ENCODE peak calls at places on chromosomes 1 and 21, in five cellular contexts. T is H1, U is prostate gland, F is esophagus muscularis mucosa, M is GM12878. X is an unnamed sample. For H3K4me1, the result is how much of the 10 kb centered on the place peaks cover.

GRCh38 chr1:220077887-220078286 is 11.7 kb downstream of the BPNT1 start:
- DNase-seq in U (no peak), M (no peak), T (no peak), F (no peak), X (no peak)

GRCh38 chr21:33578959-33579542 is 9.4 kb downstream of the DONSON start:
- DNase-seq in F (no peak), T (no peak), U (no peak), M (no peak), X (no peak)

GRCh38 chr21:26280715-26281310 is 110.2 kb upstream of the APP start:
- DNase-seq in T (no peak), F (no peak), M (no peak), U (no peak), X (no peak)

GRCh38 chr1:101107496-101108115 is 82.0 kb upstream of the DPH5 start:
- DNase-seq in F (no peak), T (no peak), U (no peak), M (no peak), X (no peak)

GRCh38 chr1:54220004-54220811 is 20.2 kb downstream of the MRPL37 start:
- DNase-seq in F (no peak), U (no peak), M (no peak), T (no peak), X (no peak)

GRCh38 chr21:28944296-28944695 is 48.4 kb downstream of the LTN1 start:
- DNase-seq in T (no peak), U (no peak), F (no peak), M (no peak), X (no peak)

GRCh38 chr1:28966617-28967016 is 52.2 kb downstream of the EPB41 start:
- DNase-seq in T (no peak), F (no peak), U (no peak), M (no peak), X (no peak)

GRCh38 chr1:24909388-24909898 is 20.6 kb downstream of the RUNX3 start:
- DNase-seq in T (peak), U (no peak), F (no peak), M (no peak), X (peak)

GRCh38 chr21:25466470-25466869 is 140.8 kb downstream of the MRPL39 start:
- DNase-seq in U (no peak), F (no peak), T (no peak), M (no peak), X (no peak)

GRCh38 chr1:154768456-154769125 is 101.5 kb downstream of the KCNN3 start:
- DNase-seq in T (no peak), U (no peak), M (no peak), F (no peak), X (peak)

GRCh38 chr1:184559117-184559713 is 172.4 kb downstream of the C1orf21 start:
- DNase-seq in M (no peak), T (no peak), U (no peak), F (no peak), X (no peak)

GRCh38 chr1:203517426-203517974 is 23.5 kb downstream of the OPTC start:
- DNase-seq in T (no peak), U (no peak), M (no peak), F (no peak), X (no peak)

GRCh38 chr1:19979494-19979977 is at the start of gene PLA2G2A:
- DNase-seq in U (no peak), M (no peak), F (no peak), T (peak), X (no peak)

GRCh38 chr1:111880866-111881837 is 108.3 kb downstream of the KCND3 start:
- DNase-seq in F (no peak), M (no peak), U (peak), T (no peak), X (no peak)

GRCh38 chr1:39321979-39322378 is 117.5 kb downstream of the MACF1 start:
- DNase-seq in M (peak), U (no peak), F (no peak), T (no peak), X (no peak)

GRCh38 chr1:172449012-172449584 is 5.2 kb upstream of the PIGC start:
- DNase-seq in M (no peak), T (no peak), F (no peak), U (no peak), X (no peak)

GRCh38 chr21:33901421-33902288 is 13.9 kb downstream of the ATP5PO start:
- DNase-seq in F (no peak), M (no peak), T (peak), U (peak), X (no peak)

GRCh38 chr1:236524892-236525179 is 1.1 kb downstream of the LGALS8 start:
- DNase-seq in U (no peak), T (no peak), M (no peak), F (no peak), X (no peak)

GRCh38 chr1:17109897-17110554 is 9.2 kb downstream of the PADI2 start:
- DNase-seq in M (no peak), F (no peak), T (no peak), U (no peak), X (no peak)
- H3K4me1 ChIP-seq in M (under half), F (under half), T (under half), U (under half), X (under half)

GRCh38 chr1:215640429-215641148 is 73.5 kb downstream of the KCTD3 start:
- DNase-seq in T (no peak), M (no peak), U (no peak), F (no peak), X (no peak)

GRCh38 chr1:215635827-215636226 is 68.7 kb downstream of the KCTD3 start:
- DNase-seq in F (no peak), T (no peak), M (no peak), U (no peak), X (no peak)

GRCh38 chr1:215637041-215637573 is 70.0 kb downstream of the KCTD3 start:
- DNase-seq in F (no peak), M (no peak), T (no peak), U (peak), X (peak)

GRCh38 chr1:215631489-215631888 is 64.4 kb downstream of the KCTD3 start:
- DNase-seq in U (no peak), T (no peak), M (no peak), F (no peak), X (no peak)

DNA sequence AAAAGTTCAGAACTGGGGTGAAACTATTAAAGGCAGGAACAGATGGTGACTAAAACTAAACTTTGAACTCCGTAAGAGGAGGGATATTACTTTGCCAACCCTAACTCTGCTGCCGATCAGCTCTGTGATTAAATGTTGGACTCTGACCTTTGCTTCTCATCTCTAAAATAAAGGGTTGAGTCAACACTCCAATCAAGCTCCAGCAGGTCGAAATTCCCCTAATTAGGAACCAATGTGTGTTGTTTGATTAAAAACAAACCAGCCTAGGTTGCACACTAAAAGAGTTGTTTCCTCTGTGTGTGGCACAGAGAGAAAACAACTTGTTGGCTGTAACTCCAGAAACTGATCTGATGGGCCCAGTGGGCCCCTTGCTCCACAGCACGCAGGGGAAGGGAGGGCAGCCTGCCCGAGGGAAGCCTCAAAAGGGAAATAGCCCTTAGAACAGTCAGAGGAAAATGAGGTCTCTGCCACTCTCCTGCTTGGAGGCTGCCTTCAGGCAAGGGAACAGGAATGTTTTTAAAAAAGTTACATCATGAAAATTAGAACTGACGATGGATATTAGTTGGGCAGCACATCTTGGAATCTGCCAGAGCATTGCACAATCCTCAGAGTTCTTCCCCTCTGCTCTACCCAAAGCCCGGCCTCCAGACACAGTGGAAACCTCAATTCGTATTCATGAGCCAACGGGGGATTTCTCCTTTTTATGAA is 69.3 kb downstream of the KCTD3 start:
- DNase-seq in M (no peak), F (no peak), T (no peak), U (peak), X (no peak)
- TF ChIP-seq POLR2AphosphoS5 in M (no peak), F (no peak), T (no peak), U (no peak), X (no peak)

GRCh38 chr21:45114475-45114874 is 40.1 kb downstream of the ADARB1 start:
- DNase-seq in U (no peak), F (no peak), T (no peak), M (no peak), X (no peak)
- H3K4me1 ChIP-seq in U (under half), F (half or more), T (under half), M (under half), X (under half)

DNA sequence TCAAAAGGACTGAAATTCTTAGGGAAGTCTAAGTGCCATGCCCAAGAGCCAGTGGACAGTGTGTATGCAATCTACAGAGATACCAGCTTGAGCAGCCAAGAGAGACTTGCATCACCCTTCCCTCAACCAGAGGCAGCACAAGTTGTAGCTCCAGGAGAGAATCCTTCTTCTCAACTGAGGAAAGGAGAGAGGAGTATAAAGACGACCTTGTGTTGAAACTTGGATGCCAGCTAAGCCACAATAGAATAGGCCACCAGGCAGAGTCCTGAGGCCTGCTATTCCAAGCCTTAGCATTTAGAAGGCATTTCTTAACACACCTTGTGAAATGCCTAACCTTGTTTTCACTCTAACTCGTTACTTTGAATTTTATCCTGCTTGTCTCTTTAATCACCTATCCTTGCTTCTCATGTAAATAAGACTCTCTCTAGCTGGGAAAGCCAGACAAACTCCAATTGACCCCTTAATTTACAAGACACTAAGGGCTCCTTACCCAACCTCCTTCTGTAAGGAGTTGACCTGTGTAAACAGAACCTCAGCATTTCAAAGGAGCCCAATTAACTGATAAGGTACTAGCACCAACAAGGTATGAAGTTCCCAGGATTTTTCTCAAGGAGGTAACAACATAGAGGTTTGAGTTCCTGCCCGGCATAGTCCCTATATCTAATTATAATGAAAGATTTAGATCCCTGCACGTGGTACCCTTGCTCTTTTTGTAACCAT is 738.8 kb downstream of the AMY1C start:
- DNase-seq in M (no peak), F (no peak), T (no peak), U (no peak), X (no peak)
- TF ChIP-seq POLR2AphosphoS5 in M (no peak), F (no peak), T (peak), U (no peak), X (no peak)

X was measured in stomach.